ENCODE peak calls at places on chromosomes 5 and 9, in seven cellular contexts. R is NB4, W is lower leg skin, K is right lobe of liver, V is body of pancreas, P is A549, T is GM12891. G is an unnamed sample.

GRCh38 chr9:129597355-129598088 is 23.4 kb downstream of the C9orf50 start:
- DNase-seq in R (no peak), W (no peak), K (no peak), V (peak; percentile 63), P (peak; percentile 61), T (no peak), G (no peak)

GRCh38 chr5:127934791-127935256 is 148.7 kb upstream of the SLC12A2 start:
- DNase-seq in R (peak; percentile 3), W (no peak), K (no peak), V (peak; percentile 64), P (peak; percentile 88), T (no peak), G (no peak)

GRCh38 chr5:112957970-112958773 is 18.4 kb upstream of the DCP2 start:
- DNase-seq in R (peak; percentile 25), W (peak; percentile 76), K (no peak), V (peak; percentile 86), P (peak; percentile 81), T (no peak), G (no peak)

GRCh38 chr5:133968057-133968993 is at the start of gene C5orf15:
- DNase-seq in R (peak; percentile 97), W (peak; percentile 95), K (peak; percentile 97), V (peak; percentile 98), P (peak; percentile 97), T (peak; percentile 71), G (peak; percentile 98)

GRCh38 chr9:15936316-15936869 is 383.6 kb downstream of the CCDC171 start:
- DNase-seq in R (no peak), W (no peak), K (no peak), V (no peak), P (no peak), T (no peak), G (no peak)

GRCh38 chr9:19161257-19162025 is 34.1 kb upstream of the PLIN2 start:
- DNase-seq in R (peak; percentile 100), W (peak; percentile 93), K (no peak), V (peak; percentile 84), P (peak; percentile 69), T (peak; percentile 18), G (peak; percentile 31)

GRCh38 chr5:131417240-131417869 is 153.5 kb downstream of the CDC42SE2 start:
- DNase-seq in R (peak; percentile 79), W (peak; percentile 63), K (peak; percentile 74), V (peak; percentile 76), P (peak; percentile 52), T (peak; percentile 40), G (peak; percentile 90)

GRCh38 chr5:54671111-54671531 is 153.6 kb downstream of the SNX18 start:
- DNase-seq in R (no peak), W (no peak), K (no peak), V (peak; percentile 35), P (no peak), T (no peak), G (no peak)

GRCh38 chr9:134864821-134865190 is 15.8 kb upstream of the FCN2 start:
- DNase-seq in R (no peak), W (no peak), K (no peak), V (no peak), P (no peak), T (no peak), G (peak; percentile 51)

GRCh38 chr5:42423285-42424152 is at the start of gene GHR:
- DNase-seq in R (peak; percentile 33), W (peak; percentile 84), K (peak; percentile 84), V (peak; percentile 88), P (peak; percentile 69), T (no peak), G (peak; percentile 80)

GRCh38 chr5:138601444-138601843 is 26.2 kb upstream of the HSPA9 start:
- DNase-seq in R (peak; percentile 67), W (no peak), K (no peak), V (peak; percentile 90), P (no peak), T (no peak), G (no peak)

GRCh38 chr9:131585375-131585774 is 40.1 kb downstream of the PRRT1B start:
- DNase-seq in R (peak; percentile 94), W (no peak), K (peak; percentile 54), V (peak; percentile 50), P (no peak), T (peak; percentile 55), G (peak; percentile 89)

GRCh38 chr5:139459451-139459934 is 3.0 kb downstream of the ECSCR start:
- DNase-seq in R (no peak), W (no peak), K (no peak), V (no peak), P (no peak), T (no peak), G (peak; percentile 70)

GRCh38 chr9:121945849-121946248 is 147.3 kb downstream of the TTLL11 start:
- DNase-seq in R (no peak), W (no peak), K (no peak), V (no peak), P (no peak), T (no peak), G (no peak)

GRCh38 chr9:96327694-96328352 is 25.8 kb upstream of the HSD17B3 start:
- DNase-seq in R (peak; percentile 53), W (peak; percentile 54), K (no peak), V (peak; percentile 60), P (peak; percentile 44), T (peak; percentile 23), G (no peak)

GRCh38 chr9:133950206-133950915 is 41.8 kb downstream of the VAV2 start:
- DNase-seq in R (no peak), W (no peak), K (peak; percentile 35), V (no peak), P (no peak), T (no peak), G (peak; percentile 46)

GRCh38 chr5:172102913-172103629 is 85.0 kb downstream of the STK10 start:
- DNase-seq in R (no peak), W (peak; percentile 71), K (no peak), V (peak; percentile 64), P (peak; percentile 71), T (no peak), G (peak; percentile 69)

GRCh38 chr9:98709968-98710965 is 1.5 kb upstream of the GABBR2 start:
- DNase-seq in R (peak; percentile 60), W (no peak), K (no peak), V (peak; percentile 5), P (no peak), T (no peak), G (no peak)

GRCh38 chr5:74442466-74442865 is 198.1 kb downstream of the ENC1 start:
- DNase-seq in R (no peak), W (no peak), K (no peak), V (no peak), P (no peak), T (no peak), G (no peak)

GRCh38 chr5:151019331-151019730 is 1.1 kb upstream of the GPX3 start:
- DNase-seq in R (no peak), W (no peak), K (no peak), V (no peak), P (no peak), T (no peak), G (no peak)

GRCh38 chr5:151018846-151019245 is 1.5 kb upstream of the GPX3 start:
- DNase-seq in R (no peak), W (no peak), K (no peak), V (no peak), P (no peak), T (no peak), G (no peak)

GRCh38 chr5:151022511-151023018 is 2.2 kb downstream of the GPX3 start:
- DNase-seq in R (no peak), W (no peak), K (no peak), V (peak; percentile 34), P (no peak), T (no peak), G (no peak)

GRCh38 chr5:151021771-151022170 is 1.4 kb downstream of the GPX3 start:
- DNase-seq in R (no peak), W (no peak), K (no peak), V (no peak), P (no peak), T (no peak), G (no peak)

DNA sequence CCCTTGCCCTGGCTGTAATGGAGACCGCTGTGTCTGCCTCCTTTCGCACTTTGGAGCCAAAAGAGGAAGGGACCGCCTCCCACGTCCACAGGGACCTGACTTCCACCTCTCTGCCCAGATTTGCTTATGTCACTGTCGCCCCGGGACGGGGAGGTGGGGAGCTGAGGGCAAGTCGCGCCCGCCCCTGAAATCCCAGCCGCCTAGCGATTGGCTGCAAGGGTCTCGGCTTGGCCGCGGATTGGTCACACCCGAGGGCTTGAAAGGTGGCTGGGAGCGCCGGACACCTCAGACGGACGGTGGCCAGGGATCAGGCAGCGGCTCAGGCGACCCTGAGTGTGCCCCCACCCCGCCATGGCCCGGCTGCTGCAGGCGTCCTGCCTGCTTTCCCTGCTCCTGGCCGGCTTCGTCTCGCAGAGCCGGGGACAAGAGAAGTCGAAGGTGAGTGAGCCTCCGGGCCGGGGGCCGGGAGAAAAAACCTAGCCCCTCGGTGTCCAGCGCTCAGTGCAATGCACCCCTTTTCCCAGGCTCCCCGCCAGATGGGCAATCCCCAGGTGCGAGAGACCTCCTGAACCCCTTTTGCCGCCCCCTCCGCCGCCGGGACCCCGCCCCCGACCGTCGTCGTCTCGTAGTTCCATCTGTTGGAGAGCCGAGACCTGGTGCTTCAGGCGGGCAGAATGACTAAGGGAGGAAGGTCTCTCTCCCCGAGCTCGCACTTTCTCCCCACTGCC is at the start of gene GPX3:
- DNase-seq in R (peak; percentile 85), W (peak; percentile 93), K (peak; percentile 99), V (peak; percentile 91), P (peak; percentile 77), T (peak; percentile 64), G (peak; percentile 93)
- TF ChIP-seq POLR2A in R (no peak), W (no peak), K (peak; percentile 99), V (peak; percentile 52), P (peak; percentile 49), T (no peak), G (peak; percentile 75)

DNA sequence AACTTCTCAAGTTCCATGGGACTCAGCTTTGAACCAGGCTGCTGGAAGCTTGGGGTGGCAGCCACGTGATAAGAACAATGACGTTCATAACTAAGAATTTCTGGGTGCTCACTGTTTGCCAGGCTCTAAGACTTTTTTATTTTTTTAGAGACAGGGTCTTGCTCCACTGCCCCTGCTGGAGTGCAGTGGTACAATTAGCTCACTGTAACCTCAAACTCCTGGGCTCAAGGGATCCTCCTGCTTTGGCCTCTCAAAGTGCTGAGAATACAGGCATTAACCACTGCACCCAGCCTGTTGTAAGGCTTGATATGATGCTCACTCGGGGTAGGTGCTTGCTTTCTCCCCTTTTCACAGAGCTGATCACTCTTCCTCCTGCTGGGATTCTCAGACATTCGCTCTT is 38.7 kb downstream of the PTPN3 start:
- DNase-seq in R (no peak), W (no peak), K (no peak), V (no peak), P (no peak), T (no peak), G (no peak)
- TF ChIP-seq POLR2A in R (no peak), W (no peak), K (no peak), V (no peak), P (no peak), T (no peak), G (no peak)

DNA sequence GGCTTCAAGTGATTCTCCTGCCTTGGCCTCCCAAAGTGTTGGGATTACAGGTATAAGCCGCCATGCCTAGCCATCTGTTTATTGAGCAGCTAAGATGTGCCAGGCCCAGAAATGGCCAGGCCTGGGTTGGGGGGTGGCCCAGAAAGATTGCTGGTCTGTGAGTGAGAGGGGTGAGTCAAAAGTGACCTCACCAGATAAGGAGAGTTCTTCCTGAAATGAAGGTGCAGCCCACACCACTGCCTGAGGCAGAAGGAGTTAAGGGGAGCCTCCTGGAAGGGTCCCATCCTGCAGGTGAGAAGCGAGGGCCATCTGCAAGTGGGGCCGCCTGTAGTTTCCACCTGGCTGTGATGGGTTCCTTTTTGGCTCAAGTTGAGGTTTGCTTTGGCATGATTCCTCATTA is 96.9 kb upstream of the KLF4 start:
- DNase-seq in R (no peak), W (no peak), K (no peak), V (no peak), P (no peak), T (no peak), G (no peak)
- TF ChIP-seq POLR2A in R (no peak), W (no peak), K (no peak), V (no peak), P (no peak), T (no peak), G (no peak)

GRCh38 chr5:36724429-36725332 is 118.3 kb downstream of the SLC1A3 start:
- DNase-seq in R (peak; percentile 94), W (peak; percentile 36), K (peak; percentile 70), V (peak; percentile 58), P (peak; percentile 25), T (peak; percentile 68), G (peak; percentile 95)
- TF ChIP-seq POLR2A in R (peak; percentile 80), W (no peak), K (no peak), V (no peak), P (no peak), T (peak; percentile 95), G (no peak)

G was measured in spleen.